ENCODE peak calls at places on chromosomes 3 and 15, in five cellular contexts. One of them, this sample, is unnamed.

GRCh38 chr3:190384241-190384863 is 3.6 kb upstream of the CLDN16 start:
- DNase-seq in iPS DF 6.9: no peak
- DNase-seq in esophagus squamous epithelium: no peak
- DNase-seq in mesenchymal stem cell: peak; percentile 64
- DNase-seq in body of pancreas: peak; percentile 44
- DNase-seq in this sample: peak; percentile 93

GRCh38 chr3:64924961-64925360 is 237.2 kb upstream of the ADAMTS9 start:
- DNase-seq in iPS DF 6.9: no peak
- DNase-seq in mesenchymal stem cell: no peak
- DNase-seq in body of pancreas: no peak
- DNase-seq in esophagus squamous epithelium: no peak
- DNase-seq in this sample: no peak

GRCh38 chr3:99825239-99825638 is 7.6 kb downstream of the CMSS1 start:
- DNase-seq in mesenchymal stem cell: peak; percentile 44
- DNase-seq in esophagus squamous epithelium: no peak
- DNase-seq in iPS DF 6.9: no peak
- DNase-seq in body of pancreas: no peak
- DNase-seq in this sample: no peak

GRCh38 chr3:164748626-164749025 is 329.7 kb downstream of the SI start:
- DNase-seq in iPS DF 6.9: no peak
- DNase-seq in body of pancreas: no peak
- DNase-seq in esophagus squamous epithelium: no peak
- DNase-seq in mesenchymal stem cell: peak; percentile 24
- DNase-seq in this sample: peak; percentile 0

GRCh38 chr15:40291088-40291574 is 8.3 kb upstream of the ANKRD63 start:
- DNase-seq in esophagus squamous epithelium: no peak
- DNase-seq in iPS DF 6.9: no peak
- DNase-seq in mesenchymal stem cell: peak; percentile 71
- DNase-seq in body of pancreas: peak; percentile 46
- DNase-seq in this sample: peak; percentile 42

GRCh38 chr3:155007729-155008128 is 72.4 kb upstream of the MME start:
- DNase-seq in iPS DF 6.9: no peak
- DNase-seq in mesenchymal stem cell: no peak
- DNase-seq in body of pancreas: no peak
- DNase-seq in esophagus squamous epithelium: no peak
- DNase-seq in this sample: no peak

GRCh38 chr3:58299839-58300516 is 6.1 kb upstream of the RPP14 start:
- DNase-seq in mesenchymal stem cell: peak; percentile 48
- DNase-seq in esophagus squamous epithelium: no peak
- DNase-seq in body of pancreas: no peak
- DNase-seq in iPS DF 6.9: no peak
- DNase-seq in this sample: no peak

GRCh38 chr15:23912191-23912590 is 225.1 kb upstream of the NDN start:
- DNase-seq in iPS DF 6.9: no peak
- DNase-seq in mesenchymal stem cell: no peak
- DNase-seq in body of pancreas: peak; percentile 20
- DNase-seq in esophagus squamous epithelium: no peak
- DNase-seq in this sample: no peak

GRCh38 chr15:80588801-80589200 is 106.3 kb upstream of the ABHD17C start:
- DNase-seq in iPS DF 6.9: no peak
- DNase-seq in esophagus squamous epithelium: no peak
- DNase-seq in body of pancreas: no peak
- DNase-seq in mesenchymal stem cell: peak; percentile 97
- DNase-seq in this sample: peak; percentile 98

GRCh38 chr3:121757087-121757811 is 7.7 kb upstream of the GOLGB1 start:
- DNase-seq in mesenchymal stem cell: no peak
- DNase-seq in esophagus squamous epithelium: no peak
- DNase-seq in body of pancreas: no peak
- DNase-seq in iPS DF 6.9: no peak
- DNase-seq in this sample: no peak

GRCh38 chr15:48059786-48060185 is 61.0 kb upstream of the SLC24A5 start:
- DNase-seq in esophagus squamous epithelium: no peak
- DNase-seq in iPS DF 6.9: no peak
- DNase-seq in mesenchymal stem cell: no peak
- DNase-seq in body of pancreas: peak; percentile 14
- DNase-seq in this sample: no peak

GRCh38 chr15:91855684-91856553 is 2.4 kb downstream of the SLCO3A1 start:
- DNase-seq in body of pancreas: peak; percentile 24
- DNase-seq in esophagus squamous epithelium: no peak
- DNase-seq in mesenchymal stem cell: no peak
- DNase-seq in iPS DF 6.9: peak; percentile 54
- DNase-seq in this sample: no peak

GRCh38 chr3:70861855-70862254 is 549.4 kb upstream of the MDFIC2 start:
- DNase-seq in mesenchymal stem cell: peak; percentile 69
- DNase-seq in body of pancreas: no peak
- DNase-seq in esophagus squamous epithelium: no peak
- DNase-seq in iPS DF 6.9: no peak
- DNase-seq in this sample: no peak

GRCh38 chr3:59820352-59820934 is 770.6 kb upstream of the CFAP20DC start:
- DNase-seq in mesenchymal stem cell: peak; percentile 44
- DNase-seq in iPS DF 6.9: no peak
- DNase-seq in esophagus squamous epithelium: no peak
- DNase-seq in body of pancreas: no peak
- DNase-seq in this sample: no peak

GRCh38 chr15:77697893-77698292 is 65.2 kb upstream of the LINGO1 start:
- DNase-seq in iPS DF 6.9: no peak
- DNase-seq in body of pancreas: no peak
- DNase-seq in mesenchymal stem cell: no peak
- DNase-seq in esophagus squamous epithelium: no peak
- DNase-seq in this sample: no peak

GRCh38 chr15:77696006-77696631 is 63.4 kb upstream of the LINGO1 start:
- DNase-seq in body of pancreas: no peak
- DNase-seq in iPS DF 6.9: no peak
- DNase-seq in esophagus squamous epithelium: no peak
- DNase-seq in mesenchymal stem cell: no peak
- DNase-seq in this sample: no peak

GRCh38 chr15:77698481-77698880 is 65.8 kb upstream of the LINGO1 start:
- DNase-seq in body of pancreas: no peak
- DNase-seq in mesenchymal stem cell: no peak
- DNase-seq in iPS DF 6.9: no peak
- DNase-seq in esophagus squamous epithelium: no peak
- DNase-seq in this sample: no peak

GRCh38 chr15:77695548-77695947 is 62.8 kb upstream of the LINGO1 start:
- DNase-seq in body of pancreas: no peak
- DNase-seq in mesenchymal stem cell: no peak
- DNase-seq in esophagus squamous epithelium: no peak
- DNase-seq in iPS DF 6.9: no peak
- DNase-seq in this sample: no peak

DNA sequence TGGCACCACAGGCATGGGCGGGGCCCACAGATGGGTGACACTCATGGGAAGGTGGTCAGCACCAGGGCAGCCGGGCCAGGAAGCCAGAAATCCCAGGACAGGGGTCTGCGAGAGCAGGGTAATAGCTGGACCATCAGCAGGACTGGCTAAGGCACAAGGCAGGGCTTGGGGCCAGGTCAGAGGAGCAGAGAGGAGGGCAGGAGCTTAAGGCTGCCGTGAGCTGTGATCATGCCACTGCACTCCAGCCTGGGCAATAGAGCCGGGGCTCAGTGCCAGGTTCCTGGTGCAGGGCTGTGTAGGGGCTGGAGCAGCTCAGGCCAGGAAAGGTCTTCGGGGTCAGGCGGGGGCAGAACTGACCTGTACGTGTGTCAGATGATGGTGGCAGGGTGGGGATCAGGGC is 64.2 kb upstream of the LINGO1 start:
- DNase-seq in iPS DF 6.9: no peak
- DNase-seq in mesenchymal stem cell: no peak
- DNase-seq in esophagus squamous epithelium: no peak
- DNase-seq in body of pancreas: no peak
- DNase-seq in this sample: no peak
- H3K27me3 ChIP-seq in iPS DF 6.9: no peaks in the 10 kb centered on the region
- H3K27me3 ChIP-seq in mesenchymal stem cell: peaks cover 29% of the 10 kb centered on the region
- H3K27me3 ChIP-seq in esophagus squamous epithelium: no peaks in the 10 kb centered on the region
- H3K27me3 ChIP-seq in body of pancreas: no peaks in the 10 kb centered on the region
- H3K27me3 ChIP-seq in this sample: no peaks in the 10 kb centered on the region

DNA sequence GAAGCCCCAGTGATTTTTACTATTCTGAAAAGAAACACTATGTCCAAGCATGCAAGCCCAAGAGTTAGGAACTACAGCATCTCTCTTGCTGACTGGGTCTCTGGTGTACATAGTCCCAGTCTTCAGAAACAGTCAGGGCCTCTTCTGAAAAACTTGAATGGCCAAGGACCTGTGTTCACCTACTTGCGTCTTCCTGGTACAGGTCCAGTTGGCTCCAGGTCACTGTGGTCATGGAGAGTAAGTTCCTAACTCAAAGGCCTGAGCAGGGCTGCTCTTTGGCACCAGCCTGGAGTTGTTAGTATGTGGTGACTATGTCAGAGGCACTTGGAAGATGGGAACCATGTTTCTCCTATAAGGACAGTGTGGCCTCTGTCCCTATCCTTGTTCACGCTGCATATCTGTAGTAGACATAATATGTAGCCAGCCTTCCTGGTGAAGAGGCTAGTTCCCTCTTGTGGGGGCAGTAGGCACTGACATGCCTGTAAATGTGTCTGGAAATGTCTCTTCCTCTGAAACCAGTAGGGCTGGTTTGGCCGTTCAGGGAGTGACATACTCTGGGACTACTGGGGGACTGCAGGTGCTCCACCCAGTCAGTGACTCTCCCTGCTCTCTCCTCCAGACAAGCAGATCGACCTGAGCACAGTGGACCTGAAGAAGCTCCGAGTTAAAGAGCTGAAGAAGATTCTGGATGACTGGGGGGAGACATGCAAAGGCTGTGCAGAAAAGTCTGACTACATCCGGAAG is 2.6 kb upstream of the RBM15B start:
- DNase-seq in body of pancreas: no peak
- DNase-seq in iPS DF 6.9: no peak
- DNase-seq in esophagus squamous epithelium: no peak
- DNase-seq in mesenchymal stem cell: peak; percentile 52
- DNase-seq in this sample: peak; percentile 84
- H3K4me1 ChIP-seq in body of pancreas: peaks cover 74% of the 10 kb centered on the region
- H3K4me1 ChIP-seq in iPS DF 6.9: no peaks in the 10 kb centered on the region
- H3K4me1 ChIP-seq in esophagus squamous epithelium: peaks cover 73% of the 10 kb centered on the region
- H3K4me1 ChIP-seq in mesenchymal stem cell: peaks cover 36% of the 10 kb centered on the region
- H3K4me1 ChIP-seq in this sample: peaks cover 11% of the 10 kb centered on the region

GRCh38 chr3:196499061-196499460 is 4.5 kb downstream of the RNF168 start:
- DNase-seq in body of pancreas: no peak
- DNase-seq in iPS DF 6.9: no peak
- DNase-seq in esophagus squamous epithelium: no peak
- DNase-seq in mesenchymal stem cell: peak; percentile 75
- DNase-seq in this sample: no peak
- H3K27me3 ChIP-seq in body of pancreas: no peaks in the 10 kb centered on the region
- H3K27me3 ChIP-seq in iPS DF 6.9: no peaks in the 10 kb centered on the region
- H3K27me3 ChIP-seq in esophagus squamous epithelium: no peaks in the 10 kb centered on the region
- H3K27me3 ChIP-seq in mesenchymal stem cell: no peaks in the 10 kb centered on the region
- H3K27me3 ChIP-seq in this sample: no peaks in the 10 kb centered on the region

GRCh38 chr3:112966633-112967032 is 8.3 kb downstream of the CD200R1 start:
- DNase-seq in body of pancreas: no peak
- DNase-seq in mesenchymal stem cell: no peak
- DNase-seq in iPS DF 6.9: no peak
- DNase-seq in esophagus squamous epithelium: no peak
- DNase-seq in this sample: no peak
- H3K4me1 ChIP-seq in body of pancreas: no peaks in the 10 kb centered on the region
- H3K4me1 ChIP-seq in mesenchymal stem cell: no peaks in the 10 kb centered on the region
- H3K4me1 ChIP-seq in iPS DF 6.9: no peaks in the 10 kb centered on the region
- H3K4me1 ChIP-seq in esophagus squamous epithelium: no peaks in the 10 kb centered on the region
- H3K4me1 ChIP-seq in this sample: no peaks in the 10 kb centered on the region

DNA sequence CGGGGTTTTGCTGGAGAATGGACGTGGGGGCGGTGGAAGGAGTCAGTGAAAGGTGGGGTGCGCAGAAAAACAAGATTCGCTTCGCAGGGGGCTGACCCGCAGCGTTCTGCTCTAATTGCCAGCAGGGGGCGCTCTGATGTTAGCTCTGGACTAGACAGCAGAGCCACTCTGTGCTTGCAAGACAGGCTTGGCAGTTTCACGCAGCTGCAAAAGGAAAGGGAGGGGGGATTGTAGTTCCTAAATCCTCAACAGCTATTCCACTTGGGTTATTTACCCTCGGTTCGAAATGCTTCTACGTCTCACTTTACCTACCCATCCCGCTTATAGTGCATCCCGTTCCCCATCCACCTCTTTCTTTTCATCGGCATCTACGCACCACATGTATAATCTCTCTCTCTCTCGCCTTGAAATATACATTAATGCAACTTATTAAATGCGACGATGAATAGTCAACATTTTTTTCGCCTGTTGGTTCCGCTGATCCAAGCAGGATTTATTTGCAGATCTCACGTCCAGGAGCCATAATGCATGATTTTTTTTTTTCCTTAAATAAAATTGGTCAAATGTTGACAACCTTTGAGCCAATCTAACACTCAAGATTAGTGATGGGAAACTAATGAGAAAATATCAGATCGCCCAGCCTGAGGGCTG is 216.5 kb downstream of the MEIS2 start:
- DNase-seq in esophagus squamous epithelium: no peak
- DNase-seq in body of pancreas: peak; percentile 88
- DNase-seq in mesenchymal stem cell: peak; percentile 83
- DNase-seq in iPS DF 6.9: peak; percentile 86
- DNase-seq in this sample: no peak
- H3K27me3 ChIP-seq in esophagus squamous epithelium: peaks cover 9% of the 10 kb centered on the region
- H3K27me3 ChIP-seq in body of pancreas: peaks cover 7% of the 10 kb centered on the region
- H3K27me3 ChIP-seq in mesenchymal stem cell: peaks cover 98% of the 10 kb centered on the region
- H3K27me3 ChIP-seq in iPS DF 6.9: peaks cover 90% of the 10 kb centered on the region
- H3K27me3 ChIP-seq in this sample: peaks cover 100% of the 10 kb centered on the region

GRCh38 chr3:16289144-16289889 is 24.3 kb downstream of the OXNAD1 start:
- DNase-seq in mesenchymal stem cell: no peak
- DNase-seq in esophagus squamous epithelium: no peak
- DNase-seq in body of pancreas: no peak
- DNase-seq in iPS DF 6.9: no peak
- DNase-seq in this sample: no peak

GRCh38 chr3:16290007-16290826 is 25.2 kb downstream of the OXNAD1 start:
- DNase-seq in body of pancreas: peak; percentile 48
- DNase-seq in mesenchymal stem cell: peak; percentile 65
- DNase-seq in iPS DF 6.9: no peak
- DNase-seq in esophagus squamous epithelium: no peak
- DNase-seq in this sample: peak; percentile 26

GRCh38 chr3:16290827-16291196 is 25.8 kb downstream of the OXNAD1 start:
- DNase-seq in body of pancreas: no peak
- DNase-seq in esophagus squamous epithelium: no peak
- DNase-seq in mesenchymal stem cell: peak; percentile 39
- DNase-seq in iPS DF 6.9: no peak
- DNase-seq in this sample: no peak

GRCh38 chr3:16286672-16287604 is 21.9 kb downstream of the OXNAD1 start:
- DNase-seq in body of pancreas: no peak
- DNase-seq in iPS DF 6.9: no peak
- DNase-seq in mesenchymal stem cell: no peak
- DNase-seq in esophagus squamous epithelium: no peak
- DNase-seq in this sample: no peak

DNA sequence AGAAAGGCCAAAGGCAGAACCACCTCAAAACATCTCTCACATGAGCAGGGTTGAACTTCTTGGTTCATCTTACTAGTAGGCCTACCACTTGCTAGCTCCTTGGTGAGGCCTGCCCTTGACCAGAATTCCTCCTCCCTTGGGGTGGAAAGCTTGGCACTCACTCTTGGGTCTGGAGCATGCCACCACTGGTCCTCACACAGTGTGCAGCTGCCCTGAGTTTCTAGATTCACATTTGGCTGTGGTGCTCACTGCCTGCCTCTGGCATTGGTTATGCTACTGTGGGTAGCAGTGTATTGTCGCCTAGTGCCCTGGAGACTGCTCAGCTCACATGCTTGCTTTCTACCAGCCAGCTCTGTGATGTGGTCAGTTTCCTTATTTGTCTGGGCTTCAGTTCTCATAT is 23.7 kb downstream of the OXNAD1 start:
- DNase-seq in body of pancreas: no peak
- DNase-seq in esophagus squamous epithelium: no peak
- DNase-seq in mesenchymal stem cell: no peak
- DNase-seq in iPS DF 6.9: no peak
- DNase-seq in this sample: no peak
- H3K4me1 ChIP-seq in body of pancreas: no peaks in the 10 kb centered on the region
- H3K4me1 ChIP-seq in esophagus squamous epithelium: no peaks in the 10 kb centered on the region
- H3K4me1 ChIP-seq in mesenchymal stem cell: no peaks in the 10 kb centered on the region
- H3K4me1 ChIP-seq in iPS DF 6.9: no peaks in the 10 kb centered on the region
- H3K4me1 ChIP-seq in this sample: peaks cover 10% of the 10 kb centered on the region

GRCh38 chr3:3184876-3185275 is 5.4 kb upstream of the CRBN start:
- DNase-seq in mesenchymal stem cell: no peak
- DNase-seq in iPS DF 6.9: no peak
- DNase-seq in esophagus squamous epithelium: no peak
- DNase-seq in body of pancreas: no peak
- DNase-seq in this sample: no peak
- H3K27me3 ChIP-seq in mesenchymal stem cell: peaks cover 4% of the 10 kb centered on the region
- H3K27me3 ChIP-seq in iPS DF 6.9: no peaks in the 10 kb centered on the region
- H3K27me3 ChIP-seq in esophagus squamous epithelium: no peaks in the 10 kb centered on the region
- H3K27me3 ChIP-seq in body of pancreas: no peaks in the 10 kb centered on the region
- H3K27me3 ChIP-seq in this sample: no peaks in the 10 kb centered on the region